ENCODE peak calls at places on chromosomes 2 and 18, in ten cellular contexts. A, G, J, M, N, E, O, V, T and Z are unnamed samples. For H3K9me3 and H3K36me3, the result is how much of the 10 kb centered on the place peaks cover.

GRCh38 chr2:131519466-131519865 is 8.2 kb upstream of the CCDC74A start:
- DNase-seq in A (no peak), V (no peak), E (peak), O (no peak), T (no peak), J (no peak), G (no peak), M (no peak), N (no peak), Z (no peak)

GRCh38 chr2:160592993-160593392 is 99.4 kb upstream of the RBMS1 start:
- DNase-seq in M (no peak), A (no peak), J (no peak), E (no peak), N (no peak), G (no peak), V (no peak), O (no peak), T (no peak), Z (no peak)

GRCh38 chr2:235492850-235493344 is 946 bp upstream of the AGAP1 start:
- DNase-seq in O (peak), G (no peak), N (no peak), M (no peak), A (no peak), E (no peak), J (no peak), V (no peak), T (no peak), Z (no peak)

GRCh38 chr2:144357623-144358400 is 162.1 kb downstream of the ZEB2 start:
- DNase-seq in O (peak), A (no peak), E (no peak), N (no peak), G (no peak), T (no peak), V (peak), M (no peak), J (no peak), Z (no peak)

GRCh38 chr2:84686783-84687442 is 170.6 kb downstream of the DNAH6 start:
- DNase-seq in E (no peak), G (no peak), O (no peak), V (peak), A (peak), M (no peak), T (no peak), J (no peak), N (no peak), Z (no peak)

GRCh38 chr2:158179660-158180059 is 78.0 kb downstream of the UPP2 start:
- DNase-seq in T (peak), V (no peak), M (no peak), O (peak), J (no peak), G (no peak), N (no peak), A (peak), E (no peak), Z (no peak)

GRCh38 chr2:17876590-17876989 is 1.9 kb upstream of the KCNS3 start:
- DNase-seq in E (no peak), V (no peak), T (no peak), J (no peak), N (no peak), G (no peak), M (no peak), A (no peak), O (no peak), Z (no peak)

GRCh38 chr2:3142961-3143571 is 234.6 kb downstream of the EIPR1 start:
- DNase-seq in J (no peak), A (no peak), G (no peak), O (no peak), N (no peak), E (no peak), T (no peak), V (no peak), M (peak), Z (no peak)

GRCh38 chr2:28395334-28396061 is 2.8 kb downstream of the FOSL2 start:
- DNase-seq in G (no peak), O (peak), N (peak), V (no peak), M (peak), T (no peak), J (no peak), A (peak), E (no peak), Z (peak)

GRCh38 chr18:21598726-21599584 is 1.5 kb downstream of the ESCO1 start:
- DNase-seq in A (peak), G (no peak), T (peak), N (no peak), V (peak), E (peak), M (no peak), J (no peak), O (peak), Z (no peak)

GRCh38 chr18:21597616-21598015 is 2.9 kb downstream of the ESCO1 start:
- DNase-seq in E (no peak), N (no peak), V (no peak), G (no peak), T (no peak), J (no peak), M (no peak), A (no peak), O (no peak), Z (no peak)

GRCh38 chr18:21593540-21594257 is 6.8 kb downstream of the ESCO1 start:
- DNase-seq in A (no peak), G (no peak), T (no peak), J (no peak), M (no peak), N (no peak), O (no peak), E (no peak), V (peak), Z (no peak)
- H3K9me3 ChIP-seq in A (under half), G (under half), T (under half), J (under half), M (under half), N (under half), O (under half), E (under half), V (under half), Z (under half)

DNA sequence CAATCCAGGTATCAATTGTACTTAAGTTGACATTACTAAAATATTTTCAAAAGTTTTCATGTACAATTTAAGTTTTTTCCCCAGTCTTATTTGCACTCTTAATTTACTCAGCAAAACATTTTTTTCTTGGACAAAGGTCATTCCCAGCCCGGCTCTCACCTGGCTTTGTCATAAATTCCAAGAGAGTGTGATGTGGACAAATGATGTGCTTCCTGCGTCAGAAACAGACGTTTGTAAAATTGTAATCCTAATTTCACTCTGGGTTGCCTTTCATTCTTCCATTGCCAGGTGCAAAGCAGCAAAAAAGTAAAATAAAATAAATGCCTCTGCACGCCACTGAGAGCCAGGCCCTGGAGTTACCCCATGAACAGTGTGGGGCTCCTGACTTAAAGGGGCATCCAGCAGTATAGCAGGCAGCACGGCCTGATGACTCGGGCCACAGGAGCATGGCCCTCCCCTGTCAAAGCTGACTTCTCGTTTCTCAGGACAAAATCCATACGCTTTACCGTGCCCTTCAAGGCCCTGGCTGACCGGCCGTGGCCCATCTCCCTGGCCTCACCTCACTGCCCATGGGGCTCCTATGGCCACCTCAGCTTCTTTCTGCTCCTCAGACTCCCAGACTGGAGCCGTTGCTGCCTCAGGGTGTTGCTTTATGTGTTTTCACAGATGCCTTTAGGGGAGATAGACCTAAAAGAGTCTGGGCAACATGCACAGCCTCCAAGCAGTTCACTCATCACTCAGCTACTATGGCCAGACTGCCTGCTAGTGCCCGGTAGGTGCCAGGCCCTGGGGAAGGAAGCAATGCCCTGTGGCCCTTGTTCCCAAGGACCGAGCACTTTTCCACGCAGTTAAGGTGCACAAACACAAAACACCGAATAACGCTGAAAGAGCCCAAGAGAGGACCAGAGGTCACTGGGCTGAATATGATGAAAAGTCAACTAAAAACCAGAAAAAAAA is 7.6 kb upstream of the TMEM185B start:
- DNase-seq in G (no peak), N (no peak), T (peak), M (no peak), O (no peak), V (no peak), E (peak), A (peak), J (no peak), Z (peak)
- H3K4me3 ChIP-seq in G (peak), N (no peak), T (peak), M (no peak), O (no peak), V (peak), E (peak), A (peak), J (no peak), Z (peak)

GRCh38 chr18:41985914-41986313 is 30.9 kb downstream of the PIK3C3 start:
- DNase-seq in A (no peak), M (no peak), G (no peak), E (no peak), J (no peak), T (no peak), O (no peak), V (no peak), N (no peak), Z (no peak)
- H3K36me3 ChIP-seq in A (under half), M (under half), G (under half), E (under half), J (under half), T (under half), O (under half), V (under half), N (under half), Z (under half)

DNA sequence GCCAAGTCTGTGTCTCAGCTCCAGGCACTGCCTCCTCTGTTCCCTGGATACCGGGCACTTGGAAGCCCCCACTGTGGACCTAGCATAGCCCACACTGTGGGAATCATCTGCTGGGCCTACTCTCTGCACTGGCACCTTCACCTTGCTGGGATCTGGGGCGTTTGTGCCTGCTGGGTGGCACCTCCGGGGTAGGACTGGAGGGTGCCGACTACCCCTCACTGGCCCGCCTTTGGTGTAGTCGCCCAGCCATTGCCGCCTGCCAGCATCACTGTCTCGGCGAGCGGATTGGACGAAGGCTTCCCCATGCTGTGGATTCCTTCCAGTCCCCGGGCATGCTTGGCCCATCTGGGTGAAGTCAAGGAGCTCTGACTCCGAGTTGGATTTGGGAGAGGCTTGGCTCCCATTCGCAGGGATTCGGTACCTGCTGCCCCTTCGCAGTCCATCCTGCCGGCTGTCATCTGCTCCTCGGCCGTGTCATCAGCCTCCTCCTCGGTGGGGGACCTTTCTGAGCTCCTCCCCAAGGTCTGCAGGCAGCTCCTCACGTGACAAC is 180.6 kb upstream of the HDAC4 start:
- DNase-seq in J (no peak), E (peak), O (no peak), M (no peak), A (no peak), N (no peak), T (no peak), G (no peak), V (no peak), Z (no peak)
- H3K9me3 ChIP-seq in J (under half), E (under half), O (under half), M (under half), A (under half), N (under half), T (under half), G (under half), V (under half), Z (under half)

GRCh38 chr2:148927010-148927409 is 52.0 kb downstream of the KIF5C start:
- DNase-seq in N (peak), J (peak), A (peak), T (no peak), M (no peak), V (peak), G (peak), O (no peak), E (peak), Z (peak)
- H3K4me3 ChIP-seq in N (no peak), J (no peak), A (no peak), T (no peak), M (no peak), V (peak), G (peak), O (no peak), E (peak), Z (peak)

GRCh38 chr2:200899482-200899881 is 10.3 kb downstream of the NIF3L1 start:
- DNase-seq in O (no peak), N (no peak), T (no peak), M (no peak), E (no peak), A (no peak), V (no peak), J (no peak), G (no peak), Z (no peak)

GRCh38 chr2:200905618-200906296 is 16.6 kb downstream of the NIF3L1 start:
- DNase-seq in V (peak), J (no peak), E (peak), T (peak), O (peak), N (peak), G (peak), A (peak), M (peak), Z (peak)

DNA sequence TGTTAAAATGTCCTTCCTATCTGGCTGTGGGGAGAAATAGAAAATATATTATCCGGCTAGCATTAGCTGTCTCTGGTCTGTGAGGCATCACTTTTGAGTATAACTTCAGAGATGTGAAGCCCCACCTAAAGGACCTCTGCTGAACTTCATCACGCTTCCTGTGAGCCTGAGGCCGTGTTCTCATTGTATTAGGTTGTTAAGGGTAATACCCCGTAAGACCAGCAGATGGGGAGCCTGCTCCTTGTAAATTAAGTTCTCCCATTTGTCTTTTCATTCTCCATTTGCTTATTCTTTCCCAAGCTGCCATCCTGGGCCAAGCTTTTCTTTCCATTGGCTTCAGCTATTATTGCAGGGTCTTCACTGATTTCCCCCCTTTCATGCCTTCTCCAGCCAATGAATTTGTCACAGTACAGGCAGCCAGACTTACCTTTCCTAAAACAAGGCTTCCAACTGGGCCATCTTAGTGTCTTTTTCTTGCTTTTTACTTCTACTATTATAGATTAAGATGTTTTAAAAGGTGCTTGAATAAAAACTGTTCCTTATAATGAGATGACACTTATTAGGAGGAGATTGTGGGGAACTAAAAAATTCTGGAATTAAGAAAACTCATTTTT is 12.4 kb downstream of the NIF3L1 start:
- DNase-seq in N (peak), M (peak), E (no peak), A (peak), O (peak), G (peak), T (peak), V (peak), J (no peak), Z (peak)
- H3K36me3 ChIP-seq in N (under half), M (under half), E (under half), A (under half), O (under half), G (under half), T (half or more), V (half or more), J (half or more), Z (under half)